ENCODE peak calls at places on chromosomes 13 and 19, in seven cellular contexts. X, E, B, H, Q, Z and T are unnamed samples. For H3K27me3, the result is how much of the 10 kb centered on the place peaks cover.

GRCh38 chr19:33639034-33639681 is 17.4 kb downstream of the CHST8 start:
- DNase-seq in Z (no peak), E (no peak), H (no peak), Q (no peak), X (no peak), B (no peak), T (no peak)

GRCh38 chr13:99806671-99807070 is 164.9 kb downstream of the ZIC5 start:
- DNase-seq in B (no peak), Q (no peak), Z (no peak), H (no peak), E (no peak), X (no peak), T (no peak)

GRCh38 chr19:35034588-35035382 is 4.5 kb downstream of the SCN1B start:
- DNase-seq in B (no peak), H (no peak), Q (no peak), X (no peak), Z (no peak), E (no peak), T (no peak)

GRCh38 chr19:32866061-32866460 is 3.5 kb downstream of the SLC7A9 start:
- DNase-seq in B (no peak), Z (no peak), E (no peak), X (no peak), H (no peak), Q (no peak), T (no peak)

GRCh38 chr19:39398297-39398864 is 7.2 kb downstream of the MED29 start:
- DNase-seq in E (peak), Q (peak), X (no peak), B (no peak), H (peak), Z (peak), T (no peak)

GRCh38 chr19:38013913-38014575 is 107.0 kb downstream of the SIPA1L3 start:
- DNase-seq in B (no peak), Q (no peak), X (no peak), E (no peak), Z (no peak), H (no peak), T (no peak)

GRCh38 chr19:46670874-46671273 is 9.9 kb upstream of the DACT3 start:
- DNase-seq in E (peak), X (no peak), H (no peak), B (no peak), Z (no peak), Q (no peak), T (no peak)

GRCh38 chr13:113916330-113916815 is 52.5 kb upstream of the GAS6 start:
- DNase-seq in H (peak), E (no peak), Q (no peak), B (no peak), Z (no peak), X (peak), T (no peak)

GRCh38 chr19:18433735-18434398 is 4.1 kb downstream of the ISYNA1 start:
- DNase-seq in X (no peak), Z (no peak), B (no peak), H (no peak), E (no peak), Q (no peak), T (peak)

GRCh38 chr19:32814624-32815023 is 54.9 kb downstream of the SLC7A9 start:
- DNase-seq in B (no peak), Q (no peak), X (no peak), Z (no peak), H (no peak), E (no peak), T (no peak)

GRCh38 chr19:29714371-29714952 is 599 bp downstream of the C19orf12 start:
- DNase-seq in Z (peak), B (no peak), X (no peak), E (no peak), Q (no peak), H (no peak), T (no peak)

GRCh38 chr13:34719060-34719875 is 222.8 kb upstream of the NBEA start:
- DNase-seq in Z (no peak), H (no peak), Q (no peak), X (no peak), B (no peak), E (no peak), T (peak)

GRCh38 chr13:34721631-34722144 is 220.4 kb upstream of the NBEA start:
- DNase-seq in E (peak), B (no peak), X (no peak), Q (no peak), Z (no peak), H (no peak), T (no peak)

GRCh38 chr13:34720618-34721017 is 221.5 kb upstream of the NBEA start:
- DNase-seq in Q (no peak), E (peak), H (no peak), Z (no peak), B (no peak), X (no peak), T (no peak)

GRCh38 chr13:34722931-34723330 is 219.1 kb upstream of the NBEA start:
- DNase-seq in Z (no peak), H (no peak), E (no peak), B (no peak), X (no peak), Q (no peak), T (no peak)
- TF ChIP-seq CTCF in Z (no peak), H (no peak), E (no peak), B (no peak), X (no peak), Q (no peak), T (no peak)

GRCh38 chr19:54133312-54133956 is 4.1 kb upstream of the CNOT3 start:
- DNase-seq in E (peak), H (peak), X (no peak), Q (no peak), Z (no peak), B (no peak), T (peak)
- H3K27ac ChIP-seq in E (no peak), H (no peak), X (no peak), Q (no peak), Z (no peak), B (no peak), T (no peak)

GRCh38 chr13:51870616-51871015 is 8.8 kb downstream of the CCDC70 start:
- DNase-seq in H (no peak), Z (no peak), X (peak), B (no peak), Q (no peak), E (no peak), T (no peak)

GRCh38 chr13:51873419-51873818 is 11.7 kb downstream of the CCDC70 start:
- DNase-seq in X (peak), Z (no peak), B (no peak), Q (no peak), H (no peak), E (no peak), T (no peak)

GRCh38 chr13:51869921-51870320 is 8.2 kb downstream of the CCDC70 start:
- DNase-seq in X (peak), H (no peak), Z (no peak), Q (no peak), B (no peak), E (no peak), T (no peak)

GRCh38 chr13:51874651-51875050 is 12.9 kb downstream of the CCDC70 start:
- DNase-seq in B (no peak), H (no peak), Z (no peak), Q (no peak), E (no peak), X (peak), T (no peak)

DNA sequence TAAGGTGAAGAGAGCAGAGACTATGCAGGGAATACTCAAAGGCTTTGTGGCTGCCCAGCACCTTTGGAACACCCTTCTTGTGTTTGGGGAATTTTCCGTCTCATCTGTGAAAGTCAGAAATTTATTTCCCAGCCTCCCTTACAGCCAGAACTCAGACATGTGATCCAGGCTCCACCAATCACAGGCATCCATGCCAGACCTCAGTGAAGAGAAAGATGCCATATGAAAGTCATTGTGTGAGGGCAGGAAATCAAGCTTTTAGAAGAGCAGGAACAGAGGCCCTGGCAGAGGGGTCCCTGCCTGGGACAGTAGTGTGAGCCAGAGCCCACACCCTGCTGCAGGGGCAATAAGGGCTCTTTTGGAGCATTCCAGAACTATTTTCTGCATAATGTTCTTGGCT is 12.1 kb downstream of the CCDC70 start:
- DNase-seq in Q (no peak), Z (no peak), X (no peak), B (no peak), E (no peak), H (no peak), T (no peak)
- H3K27me3 ChIP-seq in Q (under half), Z (under half), X (under half), B (under half), E (under half), H (under half), T (under half)

DNA sequence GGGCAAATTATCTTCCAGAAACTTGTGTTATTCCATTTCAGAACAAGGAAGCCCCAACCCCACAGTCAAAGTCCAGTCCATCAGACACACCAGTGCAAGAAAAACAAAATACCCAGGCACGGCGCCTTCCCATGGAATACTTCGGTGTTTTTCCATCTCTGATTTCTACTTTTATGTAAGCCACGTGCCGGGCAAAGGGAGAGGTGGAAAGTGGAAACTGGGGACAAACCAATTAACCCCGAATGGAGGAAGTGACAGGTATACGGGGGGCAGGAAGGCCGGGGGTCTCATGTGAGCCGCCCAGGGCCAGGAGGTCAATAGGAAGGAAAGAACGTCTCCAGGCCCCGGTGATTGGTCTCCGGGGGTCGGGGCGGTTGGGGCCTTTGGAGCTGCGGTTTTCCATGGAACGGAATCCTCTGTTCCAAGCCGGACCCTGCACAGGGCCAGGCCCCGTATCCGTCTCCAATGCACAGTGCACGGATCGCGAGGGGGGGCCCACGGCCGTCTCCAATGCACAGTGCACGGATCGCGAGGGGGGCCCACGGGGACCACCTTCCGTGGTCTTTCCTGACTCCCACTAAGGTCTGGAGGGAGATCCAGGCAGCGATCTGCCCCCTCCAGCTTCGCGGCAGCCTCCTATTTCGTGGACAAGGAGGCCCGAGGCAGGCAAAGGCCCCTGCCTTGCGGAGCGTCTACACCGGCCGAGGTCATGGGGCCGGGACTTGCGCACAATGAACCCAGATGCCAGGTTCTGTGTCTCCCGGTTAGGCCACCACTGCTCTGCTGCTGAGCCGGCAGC is 79.7 kb downstream of the GADD45B start:
- DNase-seq in Q (no peak), X (no peak), H (no peak), B (no peak), Z (no peak), E (no peak), T (no peak)
- TF ChIP-seq CTCF in Q (no peak), X (no peak), H (no peak), B (no peak), Z (no peak), E (no peak), T (no peak)

DNA sequence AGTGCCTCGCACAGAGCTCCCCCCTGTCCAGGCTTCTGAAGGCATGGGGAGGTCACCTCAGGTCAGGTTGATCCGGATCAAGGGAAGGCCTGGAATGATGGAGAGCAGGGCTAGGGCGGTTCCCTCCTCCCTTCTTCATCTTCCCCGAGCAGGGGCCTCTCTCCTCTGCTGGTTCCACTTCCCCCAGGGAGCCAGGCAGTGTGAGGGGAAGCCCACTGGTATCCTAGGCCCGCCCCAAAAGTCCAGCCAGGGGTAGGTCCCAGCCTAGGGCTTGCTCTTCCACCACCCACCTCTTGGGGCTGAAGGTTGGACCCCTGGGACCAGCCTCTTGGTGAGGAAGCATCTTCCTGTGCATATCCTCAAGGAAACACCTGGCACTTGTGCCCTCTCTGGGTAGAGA is 16.4 kb upstream of the PRR19 start:
- DNase-seq in X (no peak), Q (no peak), B (no peak), E (no peak), H (no peak), Z (no peak), T (no peak)
- H3K27ac ChIP-seq in X (peak), Q (no peak), B (peak), E (no peak), H (no peak), Z (peak), T (peak)

GRCh38 chr19:49389406-49389805 is 1.4 kb downstream of the KASH5 start:
- DNase-seq in E (no peak), Z (no peak), B (no peak), X (no peak), Q (no peak), H (no peak), T (no peak)
- H3K27me3 ChIP-seq in E (under half), Z (under half), B (under half), X (under half), Q (under half), H (under half), T (under half)

GRCh38 chr19:54102421-54103169 is at the start of gene NDUFA3:
- DNase-seq in H (peak), Z (peak), X (peak), E (peak), B (peak), Q (peak), T (peak)
- TF ChIP-seq CTCF in H (no peak), Z (no peak), X (peak), E (no peak), B (no peak), Q (no peak), T (no peak)

GRCh38 chr19:13848811-13849241 is 28.1 kb upstream of the NANOS3 start:
- DNase-seq in Z (no peak), H (no peak), Q (peak), X (no peak), E (peak), B (no peak), T (no peak)
- H3K27ac ChIP-seq in Z (peak), H (peak), Q (peak), X (peak), E (peak), B (peak), T (peak)

GRCh38 chr19:50309396-50310125 is 19.6 kb downstream of the KCNC3 start:
- DNase-seq in B (no peak), H (no peak), Z (no peak), Q (no peak), X (no peak), E (no peak), T (no peak)
- H3K27me3 ChIP-seq in B (under half), H (under half), Z (under half), Q (under half), X (under half), E (under half), T (under half)

DNA sequence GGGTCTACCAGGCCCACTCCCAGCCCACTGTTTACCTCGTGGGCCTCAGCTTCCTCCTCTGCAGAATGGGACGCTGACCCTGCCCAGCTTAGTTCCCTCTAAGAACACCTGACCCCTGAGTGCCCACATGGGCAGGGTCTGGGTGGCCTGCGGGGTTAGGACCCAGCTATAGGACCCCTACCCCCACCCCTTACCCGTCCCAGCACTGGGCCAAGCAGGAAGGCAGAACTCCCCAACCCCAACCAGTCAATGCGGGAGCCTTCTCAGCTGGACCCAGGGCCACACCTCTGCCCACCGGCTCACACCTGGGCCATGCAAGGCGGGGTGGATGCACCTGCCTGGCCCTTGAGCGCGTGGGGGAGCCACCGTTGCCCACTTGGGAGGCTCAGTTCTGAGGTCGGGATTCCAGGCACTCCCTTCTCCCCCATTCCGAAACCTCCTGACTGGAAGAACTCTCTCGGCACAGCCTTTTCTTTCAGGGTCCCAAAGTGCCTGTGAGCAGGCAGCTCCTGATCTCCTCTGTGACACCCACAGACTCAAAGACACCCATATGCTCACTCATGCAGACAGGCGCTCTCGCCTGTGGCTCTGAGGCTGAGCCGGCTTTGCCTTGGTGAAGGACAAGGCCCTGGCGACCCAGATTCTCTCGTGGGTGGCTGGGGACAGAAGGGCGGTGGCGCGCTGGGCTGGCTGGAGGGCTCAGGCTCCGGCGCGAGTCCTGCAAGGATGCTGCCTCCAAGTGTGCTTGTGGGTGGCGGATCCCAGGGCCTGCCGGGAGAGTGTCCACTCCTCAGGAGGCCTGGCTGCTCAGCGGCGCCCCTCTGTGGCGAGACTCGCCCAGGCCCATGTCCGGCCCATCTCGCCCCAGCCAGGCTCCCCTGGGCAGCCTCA is 27.9 kb upstream of the PARP4 start:
- DNase-seq in H (no peak), E (no peak), X (no peak), Z (no peak), Q (peak), B (no peak), T (peak)
- TF ChIP-seq CTCF in H (peak), E (peak), X (no peak), Z (no peak), Q (no peak), B (no peak), T (peak)